ENCODE peak calls at places on chromosomes 6 and 20, in five cellular contexts. Y, K, I, O and A are unnamed samples.

GRCh38 chr6:47729457-47729856 is 31.1 kb downstream of the ADGRF4 start:
- DNase-seq in Y (no peak), K (no peak), I (no peak), O (no peak), A (no peak)

GRCh38 chr6:155389130-155389529 is 66.5 kb downstream of the NOX3 start:
- DNase-seq in Y (no peak), K (peak), I (no peak), O (no peak), A (no peak)

GRCh38 chr6:39973661-39974060 is 39.4 kb upstream of the MOCS1 start:
- DNase-seq in Y (no peak), K (no peak), I (no peak), O (no peak), A (no peak)

GRCh38 chr6:73586416-73586974 is 65.7 kb upstream of the EEF1A1 start:
- DNase-seq in Y (no peak), K (no peak), I (no peak), O (peak), A (no peak)

GRCh38 chr6:12751694-12752304 is 35.2 kb downstream of the PHACTR1 start:
- DNase-seq in Y (no peak), K (peak), I (peak), O (peak), A (peak)

GRCh38 chr20:1254307-1254706 is 11.8 kb upstream of the SNPH start:
- DNase-seq in Y (no peak), K (no peak), I (no peak), O (no peak), A (peak)

GRCh38 chr6:112029045-112029822 is 24.7 kb upstream of the CCN6 start:
- DNase-seq in Y (peak), K (peak), I (peak), O (peak), A (peak)

GRCh38 chr20:58010666-58011065 is 217.8 kb downstream of the ANKRD60 start:
- DNase-seq in Y (no peak), K (no peak), I (no peak), O (no peak), A (no peak)

GRCh38 chr20:25750765-25751696 is 54.4 kb upstream of the ZNF337 start:
- DNase-seq in Y (peak), K (no peak), I (peak), O (peak), A (no peak)

GRCh38 chr6:121849477-121849876 is 414.0 kb downstream of the GJA1 start:
- DNase-seq in Y (peak), K (no peak), I (no peak), O (peak), A (peak)

GRCh38 chr20:64102647-64103354 is 4.6 kb downstream of the NPBWR2 start:
- DNase-seq in Y (no peak), K (no peak), I (peak), O (no peak), A (no peak)

GRCh38 chr20:44946266-44946852 is 13.8 kb downstream of the TOMM34 start:
- DNase-seq in Y (no peak), K (no peak), I (no peak), O (no peak), A (no peak)

GRCh38 chr6:74091133-74091793 is 395.3 kb downstream of the CD109 start:
- DNase-seq in Y (peak), K (no peak), I (no peak), O (peak), A (peak)

GRCh38 chr6:43123691-43124314 is 47.3 kb upstream of the SRF start:
- DNase-seq in Y (no peak), K (no peak), I (no peak), O (no peak), A (no peak)

GRCh38 chr6:5141046-5141445 is 55.9 kb downstream of the PPP1R3G start:
- DNase-seq in Y (no peak), K (no peak), I (no peak), O (no peak), A (no peak)

GRCh38 chr20:13995841-13996240 is 525 bp downstream of the MACROD2 start:
- DNase-seq in Y (no peak), K (peak), I (peak), O (peak), A (no peak)

GRCh38 chr20:13991311-13991710 is 897 bp upstream of the SEL1L2 start:
- DNase-seq in Y (no peak), K (no peak), I (no peak), O (no peak), A (no peak)

GRCh38 chr20:13996265-13996664 is 949 bp downstream of the MACROD2 start:
- DNase-seq in Y (no peak), K (no peak), I (no peak), O (no peak), A (no peak)

GRCh38 chr20:13990465-13990864 is at the start of gene SEL1L2:
- DNase-seq in Y (no peak), K (no peak), I (no peak), O (no peak), A (no peak)

DNA sequence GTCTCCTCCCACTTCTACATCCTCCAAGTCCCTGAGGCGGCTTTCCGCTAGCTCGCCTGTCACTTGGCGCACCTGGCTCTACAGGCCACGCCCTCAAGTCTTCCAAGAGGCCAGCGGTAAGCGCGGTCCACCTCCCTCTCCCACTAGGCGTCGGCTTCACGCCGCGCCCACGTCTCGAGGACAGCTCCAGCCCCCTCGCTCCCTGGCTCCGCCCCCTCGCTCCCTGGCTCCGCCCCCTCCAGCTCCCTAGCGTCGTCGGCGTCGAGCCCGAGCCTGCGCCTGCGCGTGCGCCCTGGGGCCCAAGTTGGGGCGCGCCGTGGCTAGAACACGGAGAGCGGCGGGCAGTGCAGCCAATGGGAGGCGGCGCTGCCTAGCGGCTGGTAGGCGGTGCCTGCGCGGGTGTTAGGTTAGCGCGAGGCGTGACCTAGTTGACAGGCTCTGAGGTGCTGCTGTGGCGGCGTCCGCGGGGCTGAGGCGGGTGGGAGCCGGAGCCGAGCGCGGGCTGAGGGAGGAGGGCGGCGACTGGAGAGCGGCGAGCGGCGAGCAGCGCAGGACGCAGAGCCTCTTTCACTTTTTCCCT is at the start of gene MACROD2:
- DNase-seq in Y (peak), K (peak), I (peak), O (peak), A (no peak)
- H3K4me3 ChIP-seq in Y (no peak), K (peak), I (peak), O (peak), A (no peak)

GRCh38 chr6:30763155-30763617 is 18.8 kb upstream of the IER3 start:
- DNase-seq in Y (no peak), K (no peak), I (no peak), O (no peak), A (no peak)

GRCh38 chr6:30761791-30762429 is 17.6 kb upstream of the IER3 start:
- DNase-seq in Y (no peak), K (no peak), I (no peak), O (no peak), A (no peak)

GRCh38 chr6:30757261-30757935 is 13.1 kb upstream of the IER3 start:
- DNase-seq in Y (no peak), K (no peak), I (no peak), O (no peak), A (no peak)

GRCh38 chr6:30760537-30760936 is 16.2 kb upstream of the IER3 start:
- DNase-seq in Y (no peak), K (no peak), I (no peak), O (no peak), A (no peak)

DNA sequence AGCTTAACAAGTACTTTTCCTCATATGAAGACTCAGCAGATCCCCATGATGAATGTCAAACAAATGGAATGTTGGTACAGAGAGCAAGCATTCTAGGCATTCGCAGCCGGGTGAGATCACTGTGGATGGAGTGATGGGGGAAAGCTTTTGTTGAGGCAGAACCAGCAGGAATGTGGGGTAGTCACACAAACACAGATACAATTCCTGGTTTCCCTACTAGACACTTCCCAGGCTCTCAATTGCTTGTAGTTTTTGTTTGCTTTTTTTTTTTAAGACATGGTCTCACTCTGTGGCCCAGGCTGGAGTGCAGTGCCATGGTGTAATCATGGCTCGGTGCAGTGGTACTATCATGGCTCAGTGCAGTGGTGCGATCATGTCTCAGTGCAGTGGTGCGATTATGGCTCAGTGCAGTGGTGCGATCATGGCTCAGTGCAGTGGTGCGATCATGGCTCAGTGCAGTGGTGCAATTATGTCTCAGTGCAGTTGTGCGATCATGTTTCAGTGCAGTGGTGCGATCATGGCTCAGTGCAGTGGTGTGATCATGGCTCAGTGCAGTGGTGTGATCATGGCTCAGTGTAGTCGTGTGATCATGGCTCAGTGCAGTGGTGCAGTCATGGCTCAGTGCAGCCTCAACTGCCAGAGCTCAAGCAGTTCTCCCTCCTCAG is 15.4 kb upstream of the IER3 start:
- DNase-seq in Y (no peak), K (no peak), I (no peak), O (no peak), A (peak)
- H3K27ac ChIP-seq in Y (no peak), K (no peak), I (no peak), O (peak), A (peak)

GRCh38 chr6:148441454-148441911 is 98.8 kb downstream of the SASH1 start:
- DNase-seq in Y (no peak), K (peak), I (no peak), O (no peak), A (no peak)

GRCh38 chr6:148443798-148444560 is 101.3 kb downstream of the SASH1 start:
- DNase-seq in Y (no peak), K (no peak), I (no peak), O (no peak), A (no peak)

GRCh38 chr6:148440021-148440420 is 97.4 kb downstream of the SASH1 start:
- DNase-seq in Y (no peak), K (no peak), I (no peak), O (no peak), A (peak)

GRCh38 chr6:148438593-148438992 is 96.0 kb downstream of the SASH1 start:
- DNase-seq in Y (no peak), K (no peak), I (no peak), O (no peak), A (no peak)

DNA sequence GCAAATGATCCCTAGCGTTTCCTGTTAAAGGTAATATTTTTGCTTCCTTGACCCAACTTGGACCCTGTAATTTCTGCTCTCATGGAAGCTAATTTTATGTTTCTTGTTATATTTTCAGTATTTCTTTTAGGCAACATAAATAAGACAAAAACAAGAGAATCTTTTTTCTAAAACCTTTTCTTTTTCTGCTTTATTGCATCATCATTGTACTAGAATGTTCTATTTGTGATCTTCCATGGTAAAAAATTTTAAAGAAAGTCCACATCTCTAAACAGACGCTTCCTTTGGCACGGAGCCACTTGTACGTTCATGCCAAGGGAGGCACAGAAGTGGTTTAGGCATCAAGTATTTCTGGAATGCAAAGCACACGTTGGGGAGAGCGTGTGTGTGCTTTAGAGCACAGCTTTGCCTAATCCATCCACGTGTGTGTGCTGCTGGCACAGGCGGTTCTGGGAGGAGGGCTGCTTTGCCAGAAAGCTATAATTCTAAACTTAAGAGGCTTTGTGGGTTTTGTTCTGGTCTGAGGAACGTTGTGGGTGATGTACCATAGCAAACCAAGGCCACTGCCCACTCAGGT is 98.3 kb downstream of the SASH1 start:
- DNase-seq in Y (no peak), K (no peak), I (peak), O (peak), A (peak)
- H3K4me3 ChIP-seq in Y (no peak), K (no peak), I (peak), O (no peak), A (peak)

GRCh38 chr6:117512056-117512828 is 29.8 kb downstream of the DCBLD1 start:
- DNase-seq in Y (no peak), K (no peak), I (no peak), O (no peak), A (no peak)
- H3K27ac ChIP-seq in Y (no peak), K (no peak), I (no peak), O (no peak), A (no peak)

GRCh38 chr6:127515234-127515793 is 3.8 kb downstream of the MTCL3 start:
- DNase-seq in Y (peak), K (no peak), I (no peak), O (no peak), A (no peak)
- H3K4me3 ChIP-seq in Y (peak), K (peak), I (peak), O (peak), A (peak)

GRCh38 chr6:96520039-96520850 is 1.4 kb upstream of the UFL1 start:
- DNase-seq in Y (no peak), K (no peak), I (no peak), O (peak), A (no peak)
- H3K27ac ChIP-seq in Y (peak), K (peak), I (no peak), O (peak), A (no peak)

DNA sequence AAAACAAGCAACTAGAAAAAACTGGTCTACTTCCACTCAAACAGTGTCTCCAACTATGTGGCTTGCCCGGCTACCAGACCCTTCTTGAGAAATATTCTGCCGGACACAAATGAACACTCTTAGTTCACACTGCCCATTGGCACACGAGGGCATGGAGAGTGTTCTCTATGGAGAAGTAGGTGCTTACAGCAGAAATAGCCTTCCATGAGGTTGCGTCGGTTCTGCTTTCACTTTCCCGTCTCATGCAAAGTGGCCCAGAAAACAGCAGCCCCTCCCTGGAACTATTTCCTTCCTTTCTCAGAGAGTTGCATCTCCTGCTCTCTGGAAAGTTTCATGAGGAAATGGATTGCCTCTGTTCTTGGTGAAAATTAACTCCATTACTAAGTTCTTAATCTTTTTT is 9.5 kb upstream of the HLA-DOA start:
- DNase-seq in Y (peak), K (peak), I (no peak), O (peak), A (no peak)
- H3K4me3 ChIP-seq in Y (peak), K (no peak), I (peak), O (no peak), A (no peak)

GRCh38 chr6:150672792-150673191 is 73.1 kb downstream of the PLEKHG1 start:
- DNase-seq in Y (no peak), K (no peak), I (no peak), O (no peak), A (no peak)

GRCh38 chr6:150676339-150676738 is 76.7 kb downstream of the PLEKHG1 start:
- DNase-seq in Y (no peak), K (no peak), I (no peak), O (no peak), A (no peak)

GRCh38 chr6:150668882-150669476 is 69.3 kb downstream of the PLEKHG1 start:
- DNase-seq in Y (no peak), K (no peak), I (no peak), O (no peak), A (no peak)

GRCh38 chr6:150670311-150670710 is 70.6 kb downstream of the PLEKHG1 start:
- DNase-seq in Y (no peak), K (no peak), I (no peak), O (no peak), A (peak)

GRCh38 chr6:150673720-150674361 is 74.2 kb downstream of the PLEKHG1 start:
- DNase-seq in Y (no peak), K (no peak), I (no peak), O (no peak), A (no peak)
- H3K27ac ChIP-seq in Y (no peak), K (no peak), I (no peak), O (no peak), A (no peak)

GRCh38 chr20:51711426-51711825 is 56.8 kb downstream of the ATP9A start:
- DNase-seq in Y (no peak), K (no peak), I (no peak), O (no peak), A (no peak)
- H3K4me3 ChIP-seq in Y (no peak), K (no peak), I (no peak), O (no peak), A (no peak)

GRCh38 chr20:36854343-36855240 is 21.3 kb upstream of the TLDC2 start:
- DNase-seq in Y (no peak), K (no peak), I (no peak), O (peak), A (no peak)

GRCh38 chr20:36850759-36851158 is 25.2 kb upstream of the TLDC2 start:
- DNase-seq in Y (no peak), K (no peak), I (no peak), O (no peak), A (no peak)

GRCh38 chr20:36851490-36851889 is 24.4 kb upstream of the TLDC2 start:
- DNase-seq in Y (no peak), K (no peak), I (no peak), O (no peak), A (no peak)

GRCh38 chr20:36849333-36850065 is 26.4 kb upstream of the TLDC2 start:
- DNase-seq in Y (no peak), K (no peak), I (no peak), O (no peak), A (no peak)

DNA sequence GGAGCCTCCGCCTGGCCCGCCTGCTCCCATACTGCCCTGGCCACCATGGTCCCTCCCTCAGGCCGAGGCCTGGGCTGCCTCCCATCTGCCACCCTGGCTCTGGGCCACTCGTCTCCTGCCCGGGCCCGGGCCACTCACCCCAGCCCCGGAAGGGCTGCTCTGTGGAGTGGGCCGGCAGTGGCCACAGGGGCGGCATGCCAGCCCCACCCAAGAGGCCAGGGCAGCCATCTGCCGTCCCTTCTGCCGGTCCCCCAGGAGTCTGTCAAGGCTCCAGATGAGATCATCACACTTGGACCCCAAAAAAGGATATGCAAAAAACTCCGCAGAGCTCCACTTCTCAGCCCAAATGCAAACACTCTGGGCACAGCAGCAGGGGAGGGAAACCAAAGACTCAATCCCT is 23.8 kb upstream of the TLDC2 start:
- DNase-seq in Y (no peak), K (no peak), I (no peak), O (peak), A (no peak)
- H3K27ac ChIP-seq in Y (no peak), K (no peak), I (peak), O (peak), A (no peak)